ENCODE peak calls at places on chromosomes 13 and 19, in four cellular contexts. T, C, Y and R are unnamed samples.

GRCh38 chr13:28022848-28023518 is 34.5 kb upstream of the URAD start:
- DNase-seq in T (no peak), C (no peak), Y (peak; percentile 68), R (peak; percentile 21)

GRCh38 chr19:13282486-13283065 is 132.4 kb downstream of the IER2 start:
- DNase-seq in Y (no peak), C (no peak), T (no peak), R (no peak)

GRCh38 chr19:33064778-33065550 is at the start of gene RHPN2:
- DNase-seq in C (peak; percentile 93), T (no peak), Y (peak; percentile 43), R (peak; percentile 72)

GRCh38 chr13:82407321-82407720 is 1475.0 kb downstream of the SLITRK1 start:
- DNase-seq in T (no peak), C (no peak), Y (no peak), R (no peak)

GRCh38 chr13:28792992-28793391 is 27.1 kb upstream of the MTUS2 start:
- DNase-seq in Y (no peak), C (no peak), T (no peak), R (no peak)

GRCh38 chr13:40665061-40665753 is 1.2 kb downstream of the FOXO1 start:
- DNase-seq in T (no peak), Y (no peak), C (peak; percentile 33), R (peak; percentile 36)

GRCh38 chr19:46915386-46915785 is 54.6 kb downstream of the ARHGAP35 start:
- DNase-seq in T (no peak), C (no peak), Y (peak; percentile 53), R (no peak)

GRCh38 chr13:113536461-113537110 is 46.1 kb upstream of the DCUN1D2 start:
- DNase-seq in C (no peak), Y (no peak), T (no peak), R (no peak)

GRCh38 chr13:111874981-111875380 is 192.0 kb upstream of the SOX1 start:
- DNase-seq in C (no peak), T (no peak), Y (no peak), R (no peak)

GRCh38 chr13:24074687-24075086 is 85.8 kb upstream of the SPATA13 start:
- DNase-seq in Y (no peak), C (no peak), T (no peak), R (no peak)

GRCh38 chr19:28063702-28064101 is 1149.2 kb downstream of the UQCRFS1 start:
- DNase-seq in Y (no peak), C (no peak), T (no peak), R (no peak)

GRCh38 chr19:45448887-45449299 is 18.9 kb upstream of the FOSB start:
- DNase-seq in C (no peak), Y (peak; percentile 60), T (no peak), R (no peak)

GRCh38 chr13:74841123-74841522 is 640.8 kb downstream of the TBC1D4 start:
- DNase-seq in T (no peak), C (no peak), Y (no peak), R (no peak)

GRCh38 chr19:41325947-41326706 is 16.2 kb downstream of the CCDC97 start:
- DNase-seq in T (no peak), C (no peak), Y (peak; percentile 56), R (no peak)

GRCh38 chr19:46955114-46955812 is 64.4 kb upstream of the NPAS1 start:
- DNase-seq in C (peak; percentile 54), T (no peak), Y (peak; percentile 27), R (no peak)

GRCh38 chr19:6108721-6109633 is 1.3 kb downstream of the RFX2 start:
- DNase-seq in Y (no peak), T (no peak), C (peak; percentile 44), R (peak; percentile 36)

GRCh38 chr19:38032151-38032550 is 125.1 kb downstream of the SIPA1L3 start:
- DNase-seq in Y (no peak), T (no peak), C (no peak), R (no peak)

GRCh38 chr13:44354322-44354721 is 19.3 kb upstream of the SERP2 start:
- DNase-seq in Y (no peak), C (no peak), T (no peak), R (no peak)

GRCh38 chr13:71867101-71867814 is at the start of gene DACH1:
- DNase-seq in C (no peak), T (no peak), Y (peak; percentile 7), R (peak; percentile 29)

GRCh38 chr19:33297401-33298145 is 4.8 kb downstream of the CEBPA start:
- DNase-seq in Y (no peak), T (no peak), C (no peak), R (no peak)

GRCh38 chr13:106521101-106521799 is 14.2 kb downstream of the EFNB2 start:
- DNase-seq in T (no peak), C (no peak), Y (no peak), R (no peak)

GRCh38 chr19:31627824-31628223 is 278.6 kb upstream of the TSHZ3 start:
- DNase-seq in Y (no peak), C (no peak), T (no peak), R (no peak)

GRCh38 chr13:98303858-98304257 is 126.8 kb upstream of the RNF113B start:
- DNase-seq in C (no peak), Y (no peak), T (no peak), R (no peak)

GRCh38 chr19:40410030-40410389 is 3.2 kb downstream of the PRX start:
- DNase-seq in T (no peak), Y (no peak), C (no peak), R (peak; percentile 56)

GRCh38 chr19:13492128-13492527 is 14.2 kb downstream of the CACNA1A start:
- DNase-seq in T (no peak), Y (no peak), C (no peak), R (no peak)

GRCh38 chr13:104286566-104287290 is 1220.5 kb upstream of the SLC10A2 start:
- DNase-seq in C (no peak), Y (no peak), T (no peak), R (peak; percentile 26)

GRCh38 chr19:18202759-18203407 is 959 bp downstream of the RAB3A start:
- DNase-seq in C (peak; percentile 46), Y (no peak), T (no peak), R (peak; percentile 71)

GRCh38 chr13:48155850-48156249 is 60.9 kb upstream of the MED4 start:
- DNase-seq in Y (no peak), C (no peak), T (peak; percentile 24), R (no peak)

GRCh38 chr19:37507167-37507464 is 377 bp downstream of the ZNF793 start:
- DNase-seq in T (no peak), C (no peak), Y (no peak), R (no peak)

GRCh38 chr13:39765801-39766463 is 110.5 kb downstream of the COG6 start:
- DNase-seq in Y (no peak), T (no peak), C (no peak), R (peak; percentile 42)

GRCh38 chr19:29800086-29800825 is 11.5 kb upstream of the CCNE1 start:
- DNase-seq in C (no peak), Y (no peak), T (no peak), R (no peak)

GRCh38 chr19:18294467-18294864 is 13.0 kb upstream of the JUND start:
- DNase-seq in C (no peak), T (no peak), Y (no peak), R (peak; percentile 48)

GRCh38 chr19:16418597-16418962 is 53.2 kb downstream of the EPS15L1 start:
- DNase-seq in Y (no peak), C (no peak), T (no peak), R (no peak)

GRCh38 chr19:30106417-30107095 is 164.5 kb downstream of the URI1 start:
- DNase-seq in T (no peak), C (no peak), Y (no peak), R (no peak)

GRCh38 chr13:86922936-86923335 is 748.2 kb upstream of the SLITRK5 start:
- DNase-seq in Y (no peak), C (no peak), T (no peak), R (no peak)

GRCh38 chr13:112067871-112068305 is 939 bp downstream of the SOX1 start:
- DNase-seq in C (no peak), Y (no peak), T (no peak), R (peak; percentile 56)

DNA sequence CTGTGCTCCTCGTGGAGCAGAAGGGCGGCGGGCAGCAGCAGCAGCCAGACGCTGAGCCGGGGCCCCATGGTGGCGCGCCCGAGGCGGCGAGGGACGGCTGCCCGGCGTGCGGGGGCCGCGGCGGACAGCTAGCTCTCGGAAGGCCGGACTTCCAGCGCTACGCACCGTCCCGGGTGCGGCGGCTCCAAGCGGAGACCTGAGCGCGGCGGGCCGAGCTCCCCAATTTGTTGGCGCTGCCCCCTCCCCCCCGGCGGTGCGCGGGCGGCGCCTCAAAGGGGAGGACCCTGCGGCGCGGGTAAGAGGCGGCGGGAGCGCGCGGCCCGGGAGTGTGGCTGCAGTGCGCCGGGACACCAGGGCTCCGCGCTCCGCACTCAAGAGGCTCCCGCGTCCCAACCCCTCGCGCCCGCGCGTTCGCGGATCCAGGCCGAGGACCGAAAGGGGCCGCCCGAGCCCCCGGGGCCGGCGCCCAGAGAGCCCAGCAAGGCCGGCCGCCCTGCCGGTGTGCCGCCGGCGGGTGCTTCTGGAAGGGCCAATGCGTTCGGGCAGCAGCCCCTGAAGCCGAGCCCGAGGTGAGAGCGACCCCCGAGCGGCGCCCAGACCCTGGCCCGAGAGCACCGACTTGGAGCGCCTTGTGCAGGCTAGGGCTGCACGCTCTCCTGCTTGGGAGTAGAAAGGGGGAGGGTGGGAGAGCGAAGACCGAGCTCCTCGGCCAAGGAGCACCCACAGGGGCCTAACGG is at the start of the genes COL4A1 and COL4A2:
- DNase-seq in Y (no peak), C (no peak), T (no peak), R (peak; percentile 76)
- TF ChIP-seq CBFB in Y (no peak), C (no peak), T (no peak), R (no peak)

DNA sequence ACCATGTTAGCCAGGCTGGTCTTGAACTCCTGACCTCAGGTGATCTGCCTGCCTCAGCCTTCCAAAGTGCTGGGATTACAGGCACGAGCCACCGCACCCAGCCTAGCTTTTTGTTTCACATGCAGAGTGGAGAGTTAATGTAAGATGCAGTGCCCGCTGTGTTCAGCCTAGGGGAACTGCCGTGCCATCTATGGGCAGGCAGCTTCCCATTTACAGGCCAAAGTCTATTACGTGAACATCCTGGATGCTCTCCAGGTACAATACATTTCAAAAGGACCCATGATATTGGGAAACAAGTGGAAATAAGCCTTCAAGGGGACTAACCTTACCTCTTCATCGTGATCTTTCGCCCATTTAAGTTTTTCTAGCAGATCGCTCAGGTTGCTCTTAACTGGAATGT is 10.1 kb downstream of the POGLUT2 start:
- DNase-seq in C (no peak), T (no peak), Y (no peak), R (no peak)
- TF ChIP-seq CBFB in C (no peak), T (no peak), Y (no peak), R (no peak)

DNA sequence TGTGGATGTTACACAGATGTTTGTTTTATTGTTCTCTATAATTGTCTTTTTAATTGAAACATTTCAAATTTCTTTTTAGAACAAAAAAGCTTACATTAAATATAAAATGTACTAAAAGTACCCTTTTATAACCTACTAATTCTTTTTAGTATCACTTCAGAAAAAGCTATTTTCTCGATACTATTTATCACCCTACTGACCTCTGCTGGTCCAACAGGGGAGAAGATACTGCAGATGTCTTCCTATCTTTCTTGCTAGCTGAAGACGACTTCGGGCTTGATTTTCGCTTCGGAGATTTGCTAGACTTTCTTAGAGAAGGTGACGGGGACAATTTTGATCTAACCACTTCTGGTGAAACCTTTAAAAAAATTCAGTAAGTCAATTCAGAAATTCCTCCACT is 42.4 kb downstream of the ZC3H13 start:
- DNase-seq in T (no peak), Y (no peak), C (no peak), R (no peak)
- TF ChIP-seq CBFB in T (no peak), Y (no peak), C (no peak), R (no peak)

GRCh38 chr19:8569066-8569761 is 8.0 kb downstream of the MYO1F start:
- DNase-seq in C (peak; percentile 76), Y (no peak), T (peak; percentile 63), R (no peak)
- TF ChIP-seq CBFB in C (peak; percentile 97), Y (no peak), T (peak; percentile 99), R (no peak)

GRCh38 chr13:45439000-45439399 is 20.8 kb upstream of the SLC25A30 start:
- DNase-seq in Y (no peak), T (peak; percentile 28), C (no peak), R (no peak)
- TF ChIP-seq CBFB in Y (no peak), T (no peak), C (no peak), R (no peak)